ENCODE peak calls at places on chromosome 11, in eight cellular contexts. K, N, I, W, X, H, T and U are unnamed samples.

GRCh38 chr11:133525976-133526375 is 6.3 kb downstream of the OPCML start:
- DNase-seq in K (no peak), N (no peak), H (no peak), X (no peak), T (no peak), I (no peak), W (no peak), U (no peak)

GRCh38 chr11:12547953-12548650 is 126.1 kb upstream of the TEAD1 start:
- DNase-seq in X (no peak), T (no peak), H (no peak), W (no peak), I (no peak), K (no peak), N (no peak), U (no peak)

GRCh38 chr11:16148301-16148787 is 208.0 kb downstream of the SOX6 start:
- DNase-seq in X (no peak), W (no peak), I (no peak), T (no peak), H (no peak), K (no peak), N (no peak), U (no peak)

GRCh38 chr11:61472868-61473267 is 35.7 kb upstream of the LRRC10B start:
- DNase-seq in N (no peak), I (peak), H (no peak), W (no peak), T (peak), K (no peak), X (no peak), U (no peak)

GRCh38 chr11:13256216-13256615 is 21.4 kb upstream of the BMAL1 start:
- DNase-seq in W (no peak), I (no peak), H (no peak), K (peak), X (no peak), T (no peak), N (no peak), U (no peak)

GRCh38 chr11:17014321-17014773 is at the start of gene PLEKHA7:
- DNase-seq in I (no peak), T (no peak), N (peak), K (no peak), H (no peak), X (no peak), W (no peak), U (peak)

GRCh38 chr11:121841487-121842167 is 274.4 kb downstream of the BLID start:
- DNase-seq in W (no peak), X (peak), K (no peak), H (no peak), I (no peak), N (no peak), T (peak), U (no peak)

GRCh38 chr11:48099916-48100446 is 116.6 kb upstream of the OR4B1 start:
- DNase-seq in T (no peak), K (no peak), N (no peak), W (no peak), H (no peak), I (no peak), X (no peak), U (no peak)

GRCh38 chr11:33598426-33599069 is 102.1 kb downstream of the C11orf91 start:
- DNase-seq in I (no peak), K (no peak), N (no peak), W (no peak), H (no peak), T (no peak), X (no peak), U (no peak)

DNA sequence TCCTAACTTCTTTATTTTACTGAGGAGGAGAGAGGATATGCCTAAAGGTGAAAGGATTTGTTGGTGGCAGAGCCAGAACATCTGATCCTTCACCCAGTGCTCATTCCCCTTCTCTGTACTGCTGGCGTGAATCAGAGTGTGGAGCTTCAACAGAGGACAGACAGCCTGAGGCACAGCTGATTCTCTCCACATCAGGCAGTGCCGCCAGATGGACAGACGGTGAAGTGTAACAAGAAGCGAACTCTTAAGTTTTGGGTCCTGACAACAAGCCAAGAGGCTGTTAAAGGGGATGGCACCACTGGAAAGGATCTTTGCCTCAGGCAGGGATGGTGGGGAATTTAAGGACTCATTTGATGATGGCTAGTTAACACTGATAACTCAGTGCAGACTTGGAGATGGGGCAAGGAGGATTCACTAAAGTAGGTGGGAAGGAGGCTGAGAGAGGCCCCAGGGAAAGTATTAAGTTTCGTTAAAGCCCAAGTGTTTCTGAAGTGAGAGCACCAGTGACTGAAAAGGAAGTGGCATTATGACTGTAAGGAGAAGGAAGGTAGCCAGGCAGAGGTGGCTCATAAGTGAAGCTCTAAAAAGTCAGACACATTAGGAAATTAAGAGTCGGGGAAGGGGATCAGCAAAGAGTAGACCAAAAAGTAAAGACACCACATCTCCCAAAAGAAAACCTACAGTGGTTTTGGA is 81.3 kb downstream of the CLPB start:
- DNase-seq in N (no peak), I (no peak), W (no peak), X (peak), K (peak), T (peak), H (no peak), U (no peak)
- TF ChIP-seq CTCF in N (no peak), I (no peak), W (no peak), X (peak), K (peak), T (peak), H (no peak), U (no peak)

DNA sequence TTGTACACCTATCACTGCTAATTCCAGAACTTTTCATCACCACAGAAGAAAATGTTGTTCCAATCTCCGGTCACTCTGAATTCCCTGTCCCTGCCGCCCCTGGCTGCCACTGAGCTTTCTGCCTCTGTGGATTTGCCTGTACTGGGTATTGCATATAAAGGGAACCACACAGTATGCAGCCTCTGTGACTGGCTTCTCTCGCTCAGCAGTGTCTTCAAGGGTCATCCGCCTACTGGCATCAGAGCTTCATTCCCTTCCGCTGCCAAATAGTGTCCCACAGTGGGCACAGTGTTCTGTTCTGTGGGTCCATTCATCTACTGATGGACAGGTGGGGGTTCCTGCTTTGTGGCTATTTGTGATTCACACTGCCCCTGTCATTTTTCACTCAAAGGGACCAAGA is 5.3 kb downstream of the DHCR7 start:
- DNase-seq in H (no peak), K (no peak), N (no peak), X (no peak), I (no peak), T (no peak), W (no peak), U (no peak)
- TF ChIP-seq CTCF in H (no peak), K (no peak), N (no peak), X (no peak), I (no peak), T (no peak), W (no peak), U (no peak)

GRCh38 chr11:108693852-108694251 is 29.0 kb downstream of the DDX10 start:
- DNase-seq in N (no peak), W (no peak), I (no peak), K (peak), T (peak), X (no peak), H (no peak), U (peak)

GRCh38 chr11:108698844-108699642 is 34.2 kb downstream of the DDX10 start:
- DNase-seq in H (no peak), W (no peak), N (no peak), X (no peak), K (peak), I (no peak), T (peak), U (peak)

GRCh38 chr11:108703916-108704315 is 39.0 kb downstream of the DDX10 start:
- DNase-seq in X (no peak), T (no peak), K (peak), W (no peak), H (no peak), N (no peak), I (no peak), U (peak)

DNA sequence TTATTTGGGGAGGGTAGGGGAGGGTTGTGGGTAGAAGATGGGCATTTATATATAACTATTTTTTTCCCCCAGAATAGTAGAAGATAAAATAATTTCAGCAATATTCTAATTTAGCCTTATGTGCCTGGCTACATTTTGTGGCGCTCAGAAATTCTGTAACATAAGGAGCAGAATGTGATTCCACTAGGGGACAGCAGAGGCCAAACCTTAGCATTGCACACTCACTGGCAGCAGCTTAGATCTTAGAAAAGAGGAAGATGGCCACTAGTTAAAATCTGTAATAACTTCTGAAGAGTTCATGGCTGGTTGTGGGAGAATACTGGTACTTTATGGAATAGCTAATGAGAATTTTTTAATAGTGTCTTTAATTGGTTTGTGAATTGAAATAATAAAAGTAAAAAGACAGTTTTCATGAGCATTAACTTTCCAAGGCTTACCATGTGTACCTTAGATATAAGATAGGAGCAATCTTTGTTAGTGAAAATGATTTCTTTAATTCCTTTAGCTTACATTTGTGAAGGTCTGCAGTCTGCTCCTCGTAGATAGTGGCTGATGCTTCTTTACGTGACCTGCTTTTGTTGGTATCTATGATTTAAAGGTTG is 33.1 kb downstream of the DDX10 start:
- DNase-seq in I (no peak), W (no peak), N (peak), H (no peak), T (peak), K (peak), X (peak), U (peak)
- TF ChIP-seq CTCF in I (peak), W (peak), N (peak), H (peak), T (peak), K (peak), X (peak), U (peak)

GRCh38 chr11:32333335-32333991 is 101.9 kb downstream of the WT1 start:
- DNase-seq in I (peak), N (peak), W (no peak), H (peak), T (peak), X (no peak), K (peak), U (no peak)
- TF ChIP-seq CTCF in I (peak), N (no peak), W (no peak), H (peak), T (peak), X (peak), K (peak), U (peak)

GRCh38 chr11:208177-208916 is 839 bp downstream of the RIC8A start:
- DNase-seq in H (peak), T (peak), I (peak), K (peak), N (peak), X (no peak), W (peak), U (peak)
- TF ChIP-seq CTCF in H (no peak), T (no peak), I (no peak), K (no peak), N (no peak), X (no peak), W (no peak), U (no peak)

GRCh38 chr11:24513837-24514594 is 17.2 kb downstream of the LUZP2 start:
- DNase-seq in W (no peak), N (no peak), T (peak), I (no peak), X (no peak), H (no peak), K (no peak), U (no peak)

GRCh38 chr11:24511518-24511917 is 14.7 kb downstream of the LUZP2 start:
- DNase-seq in W (no peak), K (peak), H (no peak), X (no peak), T (peak), I (no peak), N (no peak), U (peak)

DNA sequence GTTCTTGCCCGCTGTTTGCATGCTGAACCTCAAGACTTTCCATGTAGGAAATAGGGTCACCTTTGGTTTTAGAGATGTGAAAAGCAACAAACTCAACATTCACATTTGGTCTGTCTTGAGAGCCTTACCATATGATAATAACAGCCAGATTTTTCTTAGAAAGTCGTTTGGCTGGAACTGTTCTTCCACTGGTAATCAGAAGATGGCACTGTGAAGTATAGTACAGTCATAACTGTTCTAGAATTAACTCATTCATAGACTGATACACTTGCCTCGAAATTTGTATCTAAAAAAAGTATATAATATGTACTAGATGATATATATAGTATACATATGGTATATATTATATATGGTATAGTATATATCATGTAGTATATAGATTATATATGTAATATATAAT is 12.3 kb downstream of the LUZP2 start:
- DNase-seq in H (no peak), I (no peak), X (no peak), K (peak), W (no peak), N (no peak), T (peak), U (peak)
- TF ChIP-seq CTCF in H (no peak), I (no peak), X (no peak), K (peak), W (no peak), N (peak), T (no peak), U (no peak)

GRCh38 chr11:68870470-68870869 is 28.8 kb upstream of the CPT1A start:
- DNase-seq in W (no peak), I (no peak), X (no peak), N (peak), K (no peak), H (no peak), T (no peak), U (no peak)
- TF ChIP-seq CTCF in W (no peak), I (no peak), X (peak), N (no peak), K (no peak), H (no peak), T (no peak), U (no peak)